ENCODE peak calls at places on chromosome 7, in nine cellular contexts. G is SJSA1, S is HCT116, L is heart left ventricle, Q is brain microvascular endothelial cell, M is left lung, C is ascending aorta, K is neural progenitor cell, W is mesendoderm. V is an unnamed sample.

GRCh38 chr7:128299109-128299514 is 44.6 kb downstream of the RBM28 start:
- DNase-seq in K (peak), W (peak), Q (no peak), M (no peak), S (no peak), C (no peak), G (no peak), L (no peak), V (no peak)

GRCh38 chr7:8283968-8284367 is 22.0 kb upstream of the ICA1 start:
- DNase-seq in M (no peak), C (no peak), Q (no peak), S (no peak), L (peak), K (no peak), W (no peak), G (no peak), V (no peak)

GRCh38 chr7:133570321-133570720 is 317.4 kb downstream of the EXOC4 start:
- DNase-seq in M (no peak), Q (peak), W (no peak), C (no peak), L (no peak), G (no peak), S (no peak), K (no peak), V (no peak)

GRCh38 chr7:115068220-115068619 is 146.3 kb downstream of the MDFIC start:
- DNase-seq in C (no peak), S (no peak), G (no peak), M (no peak), K (no peak), W (no peak), Q (no peak), L (no peak), V (no peak)

GRCh38 chr7:42389697-42390096 is 152.7 kb upstream of the GLI3 start:
- DNase-seq in M (no peak), G (no peak), W (no peak), K (no peak), Q (no peak), L (no peak), S (no peak), C (no peak), V (no peak)

GRCh38 chr7:46229409-46229808 is 308.3 kb upstream of the IGFBP3 start:
- DNase-seq in W (no peak), Q (peak), C (no peak), S (no peak), G (peak), M (no peak), L (no peak), K (no peak), V (no peak)

GRCh38 chr7:24905996-24906770 is 73.8 kb downstream of the OSBPL3 start:
- DNase-seq in C (no peak), L (no peak), S (peak), Q (no peak), G (no peak), M (no peak), K (no peak), W (peak), V (no peak)

GRCh38 chr7:94510582-94511456 is 1.2 kb downstream of the CASD1 start:
- DNase-seq in C (peak), W (peak), K (peak), S (no peak), G (no peak), L (peak), M (no peak), Q (peak), V (no peak)

GRCh38 chr7:85851571-85852193 is 664.8 kb upstream of the SEMA3D start:
- DNase-seq in Q (no peak), W (peak), M (no peak), G (no peak), L (no peak), S (peak), C (no peak), K (peak), V (no peak)

GRCh38 chr7:95590387-95591248 is 5.7 kb downstream of the PDK4 start:
- DNase-seq in C (no peak), L (no peak), G (no peak), M (no peak), Q (no peak), S (no peak), W (no peak), K (no peak), V (no peak)

GRCh38 chr7:123795917-123796316 is 47.1 kb upstream of the WASL start:
- DNase-seq in K (no peak), S (no peak), M (no peak), Q (no peak), G (no peak), W (no peak), C (no peak), L (no peak), V (no peak)

DNA sequence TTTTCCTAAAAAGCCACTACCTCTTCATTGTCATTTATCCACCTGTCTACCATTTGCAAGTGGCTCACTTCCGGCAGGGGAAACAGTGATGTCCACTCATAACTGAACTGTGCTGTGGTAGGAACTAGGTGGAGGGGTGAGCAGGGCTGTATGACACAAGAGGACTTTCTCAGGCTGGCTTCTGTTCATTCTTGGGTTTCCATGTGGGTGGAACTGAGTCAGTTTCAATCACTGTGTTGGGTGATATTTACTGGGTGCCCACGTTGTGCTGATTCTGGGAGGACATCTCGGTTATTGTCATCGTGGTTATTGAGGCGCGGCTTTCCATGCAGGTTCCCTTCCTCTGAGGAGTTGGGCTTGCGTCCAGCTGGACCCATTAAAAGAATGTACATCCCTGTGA is 38.8 kb downstream of the RAMP3 start:
- DNase-seq in M (no peak), L (no peak), W (no peak), G (no peak), S (no peak), Q (no peak), C (no peak), K (no peak), V (no peak)
- H3K27ac ChIP-seq in M (no peak), L (no peak), W (no peak), G (no peak), S (no peak), Q (no peak), C (no peak), K (no peak), V (no peak)

GRCh38 chr7:32643194-32643593 is 147.9 kb downstream of the AVL9 start:
- DNase-seq in M (no peak), Q (no peak), C (no peak), W (no peak), K (no peak), S (no peak), G (no peak), L (no peak), V (no peak)

DNA sequence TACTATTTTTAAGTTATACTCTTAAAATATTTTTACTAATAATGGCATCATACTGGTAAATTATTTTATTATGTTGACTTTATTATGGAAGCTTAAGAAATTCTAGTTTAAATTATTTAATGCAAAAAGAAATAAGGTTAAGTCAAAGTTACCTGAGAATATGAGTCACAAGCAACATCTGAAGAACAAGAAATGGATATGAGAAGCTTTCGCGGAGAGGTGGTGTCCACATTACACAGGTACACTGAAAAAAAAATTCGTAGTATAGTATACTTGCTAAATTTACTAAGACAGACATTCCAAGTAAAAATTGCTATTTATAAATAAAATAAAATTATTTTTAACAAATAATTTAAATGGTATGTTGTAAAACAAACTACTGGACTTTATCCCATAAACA is 143.8 kb downstream of the AVL9 start:
- DNase-seq in G (no peak), Q (no peak), L (no peak), S (no peak), M (no peak), K (no peak), C (no peak), W (no peak), V (no peak)
- H3K27ac ChIP-seq in G (no peak), Q (no peak), L (no peak), S (no peak), M (no peak), K (no peak), C (no peak), W (no peak), V (no peak)

GRCh38 chr7:131543298-131543697 is 13.1 kb downstream of the PODXL start:
- DNase-seq in K (no peak), W (no peak), M (no peak), L (no peak), C (no peak), Q (no peak), G (no peak), S (no peak), V (no peak)
- H3K27ac ChIP-seq in K (no peak), W (no peak), M (no peak), L (peak), C (no peak), Q (no peak), G (no peak), S (no peak), V (no peak)

GRCh38 chr7:29794959-29795629 is 11.2 kb upstream of the WIPF3 start:
- DNase-seq in G (no peak), K (no peak), L (no peak), Q (no peak), M (no peak), W (no peak), S (no peak), C (no peak), V (no peak)
- H3K27ac ChIP-seq in G (no peak), K (no peak), L (no peak), Q (no peak), M (no peak), W (no peak), S (no peak), C (no peak), V (no peak)

GRCh38 chr7:107582906-107583305 is 2.9 kb downstream of the BCAP29 start:
- DNase-seq in W (no peak), Q (no peak), M (no peak), S (no peak), C (no peak), K (no peak), L (no peak), G (no peak), V (no peak)

GRCh38 chr7:107579881-107580715 is at the start of gene BCAP29:
- DNase-seq in G (peak), K (peak), C (peak), Q (peak), S (peak), W (peak), L (peak), M (peak), V (peak)

GRCh38 chr7:107579546-107579880 is 533 bp upstream of the BCAP29 start:
- DNase-seq in G (no peak), K (no peak), M (no peak), Q (peak), C (no peak), L (no peak), S (no peak), W (no peak), V (no peak)

GRCh38 chr7:107580716-107581383 is 804 bp downstream of the BCAP29 start:
- DNase-seq in M (no peak), C (no peak), L (no peak), S (no peak), G (no peak), K (no peak), Q (no peak), W (no peak), V (no peak)

DNA sequence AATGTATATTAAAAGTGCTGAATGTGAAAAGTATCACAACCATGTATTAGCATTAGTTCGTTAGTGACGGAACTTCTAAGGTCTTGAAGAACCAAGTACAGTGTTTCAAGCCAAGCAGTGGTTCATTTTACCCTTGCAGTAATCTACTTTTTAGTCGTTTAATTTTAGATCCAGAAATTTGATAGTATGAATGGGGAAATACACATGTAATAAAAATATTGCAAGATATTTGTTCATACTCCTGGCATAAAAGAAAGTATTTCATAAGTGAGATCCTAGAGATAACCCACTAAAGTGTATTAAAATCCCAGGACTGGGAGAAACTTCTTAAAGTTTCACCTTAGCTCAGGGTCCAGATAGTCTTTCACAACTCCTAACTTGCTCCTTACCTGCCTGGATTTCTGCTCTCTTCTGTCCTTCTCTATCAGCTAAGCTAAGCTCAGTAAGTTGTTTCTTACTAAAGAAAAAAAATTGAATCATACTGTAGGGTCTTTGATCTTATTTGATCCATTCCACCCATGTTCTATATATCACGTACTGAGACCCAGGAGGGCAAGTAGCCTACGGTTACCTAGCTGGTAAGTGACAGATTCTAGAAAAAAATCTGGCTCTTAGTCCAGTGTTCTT is 1.5 kb downstream of the BCAP29 start:
- DNase-seq in G (no peak), C (no peak), K (no peak), W (no peak), Q (no peak), M (no peak), L (no peak), S (no peak), V (no peak)
- H3K27ac ChIP-seq in G (no peak), C (peak), K (no peak), W (no peak), Q (no peak), M (peak), L (peak), S (no peak), V (peak)

DNA sequence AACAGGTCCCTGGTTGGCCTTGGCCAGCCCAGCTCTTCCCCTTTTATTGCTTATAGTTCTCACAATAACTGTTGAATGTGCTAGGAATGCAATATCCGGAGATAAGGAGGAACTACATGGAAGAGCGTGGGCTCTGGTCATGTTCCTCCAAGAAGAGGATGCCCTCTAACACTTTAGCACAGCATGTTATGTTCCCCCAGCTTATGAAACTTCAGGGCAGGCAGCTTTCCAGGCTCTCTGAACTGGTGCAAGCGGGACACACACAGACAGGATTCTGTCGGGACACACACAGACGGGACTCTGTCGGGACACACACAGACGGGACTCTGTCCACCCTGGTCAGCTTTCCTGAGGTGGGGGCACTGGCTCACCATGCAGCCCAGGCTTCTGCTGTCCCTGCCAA is 141.6 kb downstream of the PKD1L1 start:
- DNase-seq in G (no peak), M (no peak), L (no peak), C (no peak), S (no peak), Q (no peak), W (no peak), K (no peak), V (no peak)
- H3K27ac ChIP-seq in G (no peak), M (no peak), L (no peak), C (no peak), S (no peak), Q (no peak), W (no peak), K (no peak), V (no peak)

DNA sequence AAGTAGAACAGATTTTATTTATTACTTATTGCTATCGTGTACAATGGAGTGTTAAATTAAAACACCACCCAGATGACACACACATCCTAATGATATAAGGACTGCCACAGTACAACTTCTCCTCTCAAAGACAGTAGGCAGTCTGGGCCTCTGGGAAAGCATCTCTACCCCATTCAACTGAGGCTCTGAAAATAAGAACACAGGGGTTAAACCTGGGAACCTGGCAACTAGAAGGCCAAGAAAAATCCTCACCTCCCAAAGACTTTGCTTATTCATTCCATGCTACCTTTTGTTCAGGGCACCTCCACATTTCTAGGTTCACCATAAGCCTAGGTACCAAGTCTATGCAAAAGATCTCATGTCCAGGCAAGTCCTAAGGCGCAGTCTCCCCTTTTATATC is 125.4 kb upstream of the FEZF1 start:
- DNase-seq in M (no peak), S (no peak), K (no peak), L (no peak), G (no peak), Q (no peak), W (no peak), C (no peak), V (no peak)
- H3K27ac ChIP-seq in M (no peak), S (no peak), K (peak), L (no peak), G (no peak), Q (no peak), W (no peak), C (no peak), V (no peak)

GRCh38 chr7:69676247-69676646 is 78.0 kb downstream of the AUTS2 start:
- DNase-seq in S (no peak), G (no peak), Q (no peak), L (no peak), C (no peak), W (no peak), K (no peak), M (no peak), V (no peak)

GRCh38 chr7:69678794-69679103 is 80.5 kb downstream of the AUTS2 start:
- DNase-seq in L (no peak), S (no peak), G (no peak), Q (no peak), K (no peak), W (no peak), C (no peak), M (no peak), V (no peak)

GRCh38 chr7:69674701-69675182 is 76.5 kb downstream of the AUTS2 start:
- DNase-seq in G (no peak), M (no peak), L (no peak), S (no peak), K (no peak), W (no peak), C (no peak), Q (no peak), V (no peak)

GRCh38 chr7:69677905-69678793 is 79.9 kb downstream of the AUTS2 start:
- DNase-seq in M (no peak), G (no peak), Q (no peak), S (no peak), L (no peak), C (no peak), W (no peak), K (no peak), V (no peak)

DNA sequence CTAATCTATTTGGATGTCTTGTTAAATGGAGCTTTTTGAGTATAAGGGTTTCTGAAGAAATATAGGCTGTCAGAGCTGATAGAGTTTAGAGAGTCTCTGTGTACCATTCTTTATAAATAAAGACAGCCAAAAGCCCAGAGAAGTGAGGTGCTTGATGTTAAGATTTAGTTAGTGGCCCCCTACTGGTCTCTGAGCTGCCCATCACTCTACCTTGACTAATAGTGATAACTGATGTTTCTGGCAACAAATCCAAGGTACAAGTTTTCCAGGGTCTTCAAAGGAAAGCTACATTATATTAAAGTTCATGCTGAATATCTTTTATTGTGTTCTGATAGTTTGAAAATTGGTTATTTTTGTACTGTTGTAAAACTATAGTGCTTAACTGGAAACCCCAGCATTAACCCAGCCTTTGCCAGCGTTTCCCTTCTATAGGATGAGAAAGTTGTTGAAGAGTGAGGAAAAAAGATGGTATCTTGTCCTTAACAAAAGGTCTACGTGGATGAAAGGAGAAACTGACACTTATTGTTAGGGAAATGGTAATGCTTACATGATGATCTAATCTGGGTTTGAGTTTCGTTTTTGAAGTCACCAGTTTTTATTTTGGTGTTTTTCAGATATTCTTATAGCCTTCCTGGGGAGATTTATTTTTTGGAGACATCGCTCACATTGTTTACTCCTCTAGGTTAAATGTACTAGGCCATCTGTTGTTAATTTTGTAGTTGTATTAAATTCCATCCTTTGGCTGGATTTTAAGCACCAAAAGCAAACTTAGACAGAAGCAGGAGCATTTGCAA is 79.0 kb downstream of the AUTS2 start:
- DNase-seq in S (no peak), L (no peak), G (no peak), M (no peak), W (peak), K (peak), C (no peak), Q (no peak), V (no peak)
- H3K27ac ChIP-seq in S (no peak), L (no peak), G (no peak), M (no peak), W (no peak), K (no peak), C (no peak), Q (no peak), V (no peak)

DNA sequence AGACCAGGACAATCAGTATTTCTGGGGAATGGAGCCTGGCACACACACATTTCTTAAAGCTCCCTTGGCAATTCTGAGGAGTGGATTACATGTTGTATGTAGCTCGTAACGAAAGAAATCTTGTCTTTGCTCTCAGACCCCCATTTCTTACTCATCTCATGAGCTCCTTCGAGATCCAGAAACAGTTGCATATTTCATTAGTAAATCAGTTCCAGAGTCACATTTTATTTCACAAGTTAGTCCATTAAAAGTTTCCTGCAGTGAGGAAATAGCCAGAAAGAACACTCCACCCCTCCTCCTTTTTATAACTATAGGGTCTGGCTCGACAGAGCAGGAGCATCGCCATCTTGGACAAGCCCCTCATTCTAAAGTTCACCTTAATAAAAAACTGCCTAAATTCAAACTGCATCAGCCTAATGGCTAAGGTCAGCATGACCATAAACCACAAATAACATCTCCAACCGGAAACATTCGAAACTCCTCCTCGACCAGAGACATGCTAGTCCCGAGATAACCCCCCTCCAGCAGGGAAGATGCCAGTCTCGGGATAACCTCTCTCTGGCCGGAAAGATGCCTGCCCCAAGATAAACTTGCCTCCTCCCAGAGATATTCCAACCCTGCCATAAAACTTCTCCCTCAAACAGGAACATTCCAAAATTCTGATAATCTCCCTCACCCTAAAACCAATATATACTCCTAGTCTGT is 7.4 kb downstream of the EGFR start:
- DNase-seq in K (no peak), W (no peak), C (no peak), L (no peak), S (no peak), M (no peak), G (no peak), Q (no peak), V (no peak)
- H3K27ac ChIP-seq in K (no peak), W (no peak), C (peak), L (no peak), S (no peak), M (peak), G (no peak), Q (no peak), V (peak)

V was measured in RWPE2.